ENCODE peak calls at places on chromosomes 7 and 10, in five cellular contexts. B is ovary, H is K562, D is stomach, C is heart left ventricle. O is an unnamed sample.
A peak's percentile ranks its signal among the peaks of the same experiment; 100 is the strongest.

GRCh38 chr7:44378744-44379143 is 53.4 kb upstream of the CAMK2B start:
- DNase-seq in B (no peak), H (no peak), D (no peak), C (no peak), O (no peak)

GRCh38 chr10:89466599-89467035 is 52.2 kb downstream of the IFIT5 start:
- DNase-seq in B (no peak), H (no peak), D (no peak), C (no peak), O (no peak)

GRCh38 chr10:7267142-7267541 is 143.7 kb downstream of the SFMBT2 start:
- DNase-seq in B (no peak), H (no peak), D (no peak), C (no peak), O (no peak)

GRCh38 chr7:80070391-80070790 is 64.2 kb upstream of the GNAI1 start:
- DNase-seq in B (no peak), H (no peak), D (peak; percentile 34), C (no peak), O (no peak)

GRCh38 chr7:55532150-55532917 is 40.0 kb downstream of the VOPP1 start:
- DNase-seq in B (no peak), H (no peak), D (no peak), C (no peak), O (no peak)

GRCh38 chr10:63627376-63627775 is 106.2 kb downstream of the REEP3 start:
- DNase-seq in B (no peak), H (no peak), D (no peak), C (no peak), O (no peak)

GRCh38 chr7:70785427-70785826 is 346.5 kb upstream of the GALNT17 start:
- DNase-seq in B (no peak), H (no peak), D (no peak), C (no peak), O (no peak)

GRCh38 chr7:55127622-55128081 is 108.8 kb downstream of the EGFR start:
- DNase-seq in B (no peak), H (no peak), D (no peak), C (no peak), O (no peak)

GRCh38 chr7:75737856-75738603 is 711 bp downstream of the HIP1 start:
- DNase-seq in B (no peak), H (peak; percentile 22), D (no peak), C (peak; percentile 64), O (peak; percentile 37)

GRCh38 chr10:133027480-133027879 is 60.2 kb upstream of the ADGRA1 start:
- DNase-seq in B (no peak), H (no peak), D (no peak), C (no peak), O (no peak)

GRCh38 chr10:97203220-97203619 is 17.5 kb upstream of the SLIT1 start:
- DNase-seq in B (no peak), H (no peak), D (no peak), C (no peak), O (no peak)

GRCh38 chr7:125316451-125316850 is 386.8 kb upstream of the POT1 start:
- DNase-seq in B (no peak), H (no peak), D (no peak), C (no peak), O (peak; percentile 29)

GRCh38 chr10:13942030-13942429 is 355.3 kb downstream of the PRPF18 start:
- DNase-seq in B (no peak), H (no peak), D (no peak), C (no peak), O (no peak)

GRCh38 chr7:120733143-120733542 is 124.8 kb downstream of the TSPAN12 start:
- DNase-seq in B (no peak), H (no peak), D (no peak), C (no peak), O (no peak)

GRCh38 chr7:46145412-46145811 is 224.3 kb upstream of the IGFBP3 start:
- DNase-seq in B (no peak), H (no peak), D (no peak), C (no peak), O (no peak)

GRCh38 chr7:43439631-43440401 is 143.1 kb upstream of the STK17A start:
- DNase-seq in B (no peak), H (peak; percentile 81), D (peak; percentile 29), C (no peak), O (peak; percentile 74)

GRCh38 chr10:50794490-50794889 is 54.8 kb downstream of the ASAH2B start:
- DNase-seq in B (no peak), H (no peak), D (no peak), C (no peak), O (no peak)

GRCh38 chr10:25388862-25389206 is 214.0 kb downstream of the GPR158 start:
- DNase-seq in B (no peak), H (no peak), D (no peak), C (no peak), O (no peak)

GRCh38 chr10:98433881-98434732 is 12.6 kb downstream of the HPS1 start:
- DNase-seq in B (no peak), H (no peak), D (no peak), C (no peak), O (no peak)

GRCh38 chr10:77428776-77429395 is 208.7 kb downstream of the KCNMA1 start:
- DNase-seq in B (peak; percentile 43), H (no peak), D (peak; percentile 48), C (no peak), O (no peak)

GRCh38 chr10:30059209-30060107 is at the start of gene JCAD:
- DNase-seq in B (peak; percentile 85), H (peak; percentile 66), D (peak; percentile 83), C (peak; percentile 88), O (peak; percentile 43)

GRCh38 chr7:156607332-156608175 is 33.0 kb upstream of the RNF32 start:
- DNase-seq in B (no peak), H (peak; percentile 13), D (no peak), C (peak; percentile 58), O (no peak)

GRCh38 chr10:88282876-88283275 is 300.2 kb downstream of the RNLS start:
- DNase-seq in B (no peak), H (no peak), D (no peak), C (no peak), O (no peak)

GRCh38 chr10:75530337-75530736 is 98.9 kb downstream of the LRMDA start:
- DNase-seq in B (no peak), H (no peak), D (no peak), C (no peak), O (no peak)

GRCh38 chr7:30705596-30705995 is 23.3 kb upstream of the CRHR2 start:
- DNase-seq in B (no peak), H (no peak), D (no peak), C (no peak), O (no peak)

GRCh38 chr7:66549466-66549865 is 79.2 kb upstream of the KCTD7 start:
- DNase-seq in B (no peak), H (no peak), D (no peak), C (no peak), O (no peak)

GRCh38 chr10:78981257-78981969 is 87.4 kb upstream of the ZMIZ1 start:
- DNase-seq in B (no peak), H (no peak), D (no peak), C (no peak), O (no peak)
- TF ChIP-seq POLR2A in B (no peak), H (no peak), D (no peak), C (no peak), O (no peak)

GRCh38 chr10:114711487-114712250 is 53.6 kb upstream of the ABLIM1 start:
- DNase-seq in B (no peak), H (no peak), D (no peak), C (no peak), O (no peak)

GRCh38 chr10:114716811-114717404 is 58.8 kb upstream of the ABLIM1 start:
- DNase-seq in B (no peak), H (no peak), D (no peak), C (no peak), O (no peak)

GRCh38 chr10:114715171-114715670 is 57.1 kb upstream of the ABLIM1 start:
- DNase-seq in B (no peak), H (no peak), D (no peak), C (no peak), O (no peak)

GRCh38 chr10:114714281-114714741 is 56.2 kb upstream of the ABLIM1 start:
- DNase-seq in B (no peak), H (no peak), D (peak; percentile 52), C (no peak), O (no peak)

DNA sequence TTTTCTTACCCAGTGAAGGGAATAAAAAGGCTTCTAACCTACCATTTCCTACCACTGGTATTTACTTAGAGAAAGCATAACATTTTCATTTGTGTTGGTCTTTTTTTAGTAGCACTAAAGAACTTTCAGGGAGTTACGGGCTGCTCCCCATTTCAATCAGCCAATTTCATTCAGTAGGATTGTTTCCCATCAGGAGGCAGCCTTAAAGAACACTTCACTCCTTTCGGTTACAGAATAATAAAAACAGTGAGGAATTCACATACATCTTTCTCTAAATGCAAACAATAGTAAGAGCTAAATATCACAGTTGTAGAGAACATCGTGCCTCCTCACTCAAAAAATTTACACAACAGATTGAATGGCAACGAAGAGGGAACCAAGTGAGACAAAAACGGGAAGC is 55.5 kb upstream of the ABLIM1 start:
- DNase-seq in B (no peak), H (no peak), D (no peak), C (no peak), O (no peak)
- TF ChIP-seq POLR2A in B (no peak), H (no peak), D (no peak), C (no peak), O (no peak)

GRCh38 chr10:12606461-12606860 is 257.1 kb downstream of the CAMK1D start:
- DNase-seq in B (no peak), H (no peak), D (no peak), C (no peak), O (no peak)

GRCh38 chr10:12602557-12602956 is 253.2 kb downstream of the CAMK1D start:
- DNase-seq in B (no peak), H (no peak), D (no peak), C (no peak), O (no peak)

GRCh38 chr10:12608761-12609160 is 259.4 kb downstream of the CAMK1D start:
- DNase-seq in B (no peak), H (no peak), D (no peak), C (no peak), O (no peak)

GRCh38 chr10:12603766-12604470 is 254.6 kb downstream of the CAMK1D start:
- DNase-seq in B (no peak), H (no peak), D (no peak), C (no peak), O (no peak)

GRCh38 chr10:12605580-12606405 is 256.4 kb downstream of the CAMK1D start:
- DNase-seq in B (peak; percentile 61), H (no peak), D (peak; percentile 80), C (peak; percentile 78), O (no peak)
- TF ChIP-seq POLR2A in B (no peak), H (no peak), D (no peak), C (no peak), O (no peak)

DNA sequence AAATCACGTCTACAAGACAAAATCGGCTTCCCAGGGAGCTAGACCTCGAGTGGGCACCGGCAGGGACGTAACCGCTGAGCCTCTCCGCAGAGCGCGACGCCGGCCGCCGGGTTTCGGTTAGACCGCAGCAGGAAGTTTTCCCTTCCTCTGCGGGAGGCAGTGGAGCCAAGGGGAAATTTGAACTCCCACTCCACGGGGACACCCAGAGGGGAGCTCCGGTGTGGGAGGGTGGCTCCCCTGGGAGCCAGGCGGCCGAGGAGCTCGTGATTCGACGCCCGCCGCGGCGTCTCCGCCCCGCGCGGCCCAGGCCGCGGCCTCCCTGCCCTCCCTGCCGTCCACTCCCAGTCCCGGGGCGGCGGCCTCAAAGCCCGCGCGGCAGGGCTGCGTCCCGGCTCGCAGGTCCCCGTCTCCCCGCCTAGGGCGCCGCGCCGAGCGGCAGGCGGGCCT is 418 bp downstream of the SYPL1 start:
- DNase-seq in B (no peak), H (peak; percentile 81), D (peak; percentile 80), C (peak; percentile 89), O (peak; percentile 93)
- TF ChIP-seq POLR2A in B (no peak), H (peak; percentile 11), D (no peak), C (no peak), O (peak; percentile 81)